ENCODE peak calls at places on chromosome 3, in five cellular contexts. L, U, S, D and M are unnamed samples.

GRCh38 chr3:163671201-163671600 is 1407.1 kb downstream of the SI start:
- DNase-seq in D (no peak), S (no peak), L (no peak), U (no peak), M (peak)

GRCh38 chr3:102354818-102355515 is 79.8 kb upstream of the ZPLD1 start:
- DNase-seq in D (no peak), L (peak), S (no peak), U (no peak), M (peak)

GRCh38 chr3:32934150-32934742 is 17.2 kb upstream of the CCR4 start:
- DNase-seq in U (no peak), S (no peak), D (peak), L (peak), M (no peak)

GRCh38 chr3:99562138-99562537 is 76.3 kb upstream of the COL8A1 start:
- DNase-seq in S (no peak), D (no peak), L (no peak), U (no peak), M (no peak)

GRCh38 chr3:55692958-55693558 is 206.0 kb upstream of the WNT5A start:
- DNase-seq in D (peak), L (no peak), U (no peak), S (no peak), M (no peak)

GRCh38 chr3:11288021-11288491 is 15.9 kb downstream of the ATG7 start:
- DNase-seq in S (no peak), D (no peak), L (no peak), U (no peak), M (peak)

GRCh38 chr3:69441028-69441427 is 55.1 kb upstream of the FRMD4B start:
- DNase-seq in L (no peak), S (no peak), U (no peak), D (no peak), M (no peak)

GRCh38 chr3:111979689-111980025 is 831 bp downstream of the ABHD10 start:
- DNase-seq in U (no peak), D (no peak), L (no peak), S (no peak), M (no peak)

GRCh38 chr3:197792019-197792647 is 1.1 kb downstream of the LRCH3 start:
- DNase-seq in S (no peak), L (no peak), U (no peak), D (no peak), M (peak)
- TF ChIP-seq ZBTB33 in S (no peak), L (no peak), U (no peak), D (no peak), M (no peak)

GRCh38 chr3:57464801-57465200 is 79.3 kb downstream of the DNAH12 start:
- DNase-seq in L (peak), D (no peak), U (peak), S (no peak), M (peak)
- TF ChIP-seq ZBTB33 in L (no peak), D (no peak), U (no peak), S (no peak), M (no peak)

GRCh38 chr3:97895216-97895615 is 73.4 kb downstream of the CRYBG3 start:
- DNase-seq in L (no peak), S (peak), D (no peak), U (no peak), M (no peak)
- TF ChIP-seq ZBTB33 in L (no peak), S (no peak), D (no peak), U (no peak), M (no peak)

GRCh38 chr3:169660709-169661566 is 2.6 kb downstream of the MECOM start:
- DNase-seq in S (no peak), U (no peak), D (peak), L (no peak), M (no peak)

GRCh38 chr3:169659858-169660614 is 3.5 kb downstream of the MECOM start:
- DNase-seq in D (peak), L (no peak), U (no peak), S (no peak), M (no peak)

GRCh38 chr3:169664034-169664820 is 715 bp upstream of the MECOM start:
- DNase-seq in U (no peak), D (peak), S (no peak), L (no peak), M (no peak)

GRCh38 chr3:169662215-169663070 is 1.1 kb downstream of the MECOM start:
- DNase-seq in D (peak), L (peak), U (peak), S (no peak), M (peak)

DNA sequence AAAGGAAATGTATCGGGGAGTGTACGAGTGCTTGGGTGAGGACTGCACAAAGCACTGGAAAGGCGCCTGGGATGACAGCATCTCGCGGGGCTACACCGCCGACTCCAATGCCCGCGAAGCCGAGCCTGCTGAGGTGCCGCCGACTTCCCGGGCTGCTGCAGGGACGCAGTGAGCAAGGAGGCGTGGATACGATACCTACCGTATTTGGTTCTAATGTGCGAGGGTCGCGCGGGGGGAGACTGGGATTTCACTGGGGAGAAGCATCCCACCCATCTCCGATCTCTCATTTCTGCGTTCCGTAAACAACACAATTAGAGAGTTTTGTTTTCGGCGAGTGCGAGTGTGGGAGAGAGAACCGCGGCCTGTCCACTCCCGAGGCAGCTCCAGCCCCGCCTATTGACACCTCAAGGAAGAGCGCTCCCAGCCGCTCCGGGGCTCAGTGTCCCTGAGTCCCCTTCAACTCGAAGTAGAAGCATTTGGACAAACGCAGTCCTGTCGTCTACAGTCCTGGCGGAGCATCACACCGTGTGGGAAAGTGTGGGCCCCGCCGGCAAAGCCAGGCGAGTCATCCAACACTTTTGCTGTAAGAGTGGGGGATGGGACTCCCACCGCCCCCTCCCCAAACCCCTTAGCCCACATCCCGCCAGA is 1.8 kb downstream of the MECOM start:
- DNase-seq in U (no peak), D (peak), L (no peak), S (no peak), M (peak)
- TF ChIP-seq ZBTB33 in U (no peak), D (no peak), L (no peak), S (no peak), M (peak)

GRCh38 chr3:31878231-31878838 is 102.7 kb downstream of the OSBPL10 start:
- DNase-seq in D (no peak), L (no peak), U (no peak), S (no peak), M (no peak)
- TF ChIP-seq ZBTB33 in D (no peak), L (no peak), U (no peak), S (no peak), M (no peak)